ENCODE peak calls at places on chromosomes 16 and 17, in four cellular contexts. C is trophoblast cell, I is H1, N is mesendoderm. L is an unnamed sample.
A peak's percentile ranks its signal among the peaks of the same experiment; 100 is the strongest.

GRCh38 chr17:50945779-50946222 is 79.6 kb upstream of the TOB1 start:
- DNase-seq in C (no peak), I (no peak), N (no peak), L (peak; percentile 30)

GRCh38 chr17:82930043-82930923 is 90.5 kb upstream of the ZNF750 start:
- DNase-seq in C (no peak), I (no peak), N (no peak), L (no peak)

GRCh38 chr16:67647111-67647651 is 2.2 kb downstream of the CARMIL2 start:
- DNase-seq in C (no peak), I (no peak), N (no peak), L (no peak)

GRCh38 chr17:48163809-48164208 is 56.2 kb downstream of the SNX11 start:
- DNase-seq in C (no peak), I (no peak), N (no peak), L (no peak)

GRCh38 chr16:84730406-84731106 is 30.8 kb downstream of the USP10 start:
- DNase-seq in C (peak; percentile 89), I (peak; percentile 14), N (peak; percentile 93), L (no peak)

GRCh38 chr16:61892531-61892930 is 143.7 kb downstream of the CDH8 start:
- DNase-seq in C (no peak), I (no peak), N (peak; percentile 47), L (no peak)

GRCh38 chr17:2331303-2331702 is 5.0 kb downstream of the TSR1 start:
- DNase-seq in C (no peak), I (no peak), N (no peak), L (no peak)

GRCh38 chr16:54286330-54287017 is at the start of gene IRX3:
- DNase-seq in C (peak; percentile 15), I (peak; percentile 84), N (peak; percentile 96), L (peak; percentile 90)

GRCh38 chr17:38724337-38724988 is 5.7 kb upstream of the CISD3 start:
- DNase-seq in C (no peak), I (no peak), N (no peak), L (no peak)

GRCh38 chr17:20035501-20035900 is 26.3 kb downstream of the SPECC1 start:
- DNase-seq in C (no peak), I (no peak), N (no peak), L (no peak)

GRCh38 chr16:56237451-56237930 is 46.2 kb downstream of the GNAO1 start:
- DNase-seq in C (no peak), I (no peak), N (no peak), L (no peak)

GRCh38 chr17:1372618-1373017 is 27.4 kb downstream of the YWHAE start:
- DNase-seq in C (no peak), I (no peak), N (no peak), L (no peak)

GRCh38 chr17:17947309-17947708 is 24.9 kb downstream of the TOM1L2 start:
- DNase-seq in C (no peak), I (no peak), N (no peak), L (no peak)
- H2BK120ac ChIP-seq in C (no peak overlapping the region), I (no peak overlapping the region), N (no peak overlapping the region), L (no peak overlapping the region)

DNA sequence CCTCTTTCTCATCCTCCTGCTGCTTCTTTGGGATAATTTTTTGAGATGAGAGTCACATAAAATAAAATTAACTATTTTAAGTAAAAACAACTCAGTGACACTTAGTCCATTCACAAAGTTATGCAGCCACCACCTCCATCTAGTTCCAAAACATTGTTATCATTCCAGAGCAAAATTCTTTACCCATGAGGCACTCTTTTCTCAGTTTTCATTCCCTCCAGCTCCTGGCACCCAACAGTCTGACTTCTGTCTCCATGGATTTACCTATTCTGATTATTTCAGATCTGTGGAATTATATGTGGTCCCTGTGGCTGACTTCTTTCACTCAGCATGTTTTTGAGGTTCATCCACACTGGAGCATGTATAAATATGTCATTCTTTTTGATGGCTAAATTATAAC is 239.9 kb upstream of the DYNLRB2 start:
- DNase-seq in C (peak; percentile 67), I (no peak), N (peak; percentile 65), L (no peak)
- H2BK120ac ChIP-seq in C (no peak overlapping the region), I (no peak overlapping the region), N (no peak overlapping the region), L (no peak overlapping the region)

GRCh38 chr17:57948555-57949420 is 6.4 kb downstream of the CUEDC1 start:
- DNase-seq in C (peak; percentile 85), I (no peak), N (peak; percentile 97), L (no peak)
- H2BK120ac ChIP-seq in C (peak overlapping the region; percentile 40), I (no peak overlapping the region), N (peak overlapping the region; percentile 75), L (no peak overlapping the region)

GRCh38 chr16:17166095-17166494 is 304.7 kb downstream of the XYLT1 start:
- DNase-seq in C (no peak), I (no peak), N (no peak), L (no peak)
- H2BK120ac ChIP-seq in C (no peak overlapping the region), I (no peak overlapping the region), N (no peak overlapping the region), L (no peak overlapping the region)

DNA sequence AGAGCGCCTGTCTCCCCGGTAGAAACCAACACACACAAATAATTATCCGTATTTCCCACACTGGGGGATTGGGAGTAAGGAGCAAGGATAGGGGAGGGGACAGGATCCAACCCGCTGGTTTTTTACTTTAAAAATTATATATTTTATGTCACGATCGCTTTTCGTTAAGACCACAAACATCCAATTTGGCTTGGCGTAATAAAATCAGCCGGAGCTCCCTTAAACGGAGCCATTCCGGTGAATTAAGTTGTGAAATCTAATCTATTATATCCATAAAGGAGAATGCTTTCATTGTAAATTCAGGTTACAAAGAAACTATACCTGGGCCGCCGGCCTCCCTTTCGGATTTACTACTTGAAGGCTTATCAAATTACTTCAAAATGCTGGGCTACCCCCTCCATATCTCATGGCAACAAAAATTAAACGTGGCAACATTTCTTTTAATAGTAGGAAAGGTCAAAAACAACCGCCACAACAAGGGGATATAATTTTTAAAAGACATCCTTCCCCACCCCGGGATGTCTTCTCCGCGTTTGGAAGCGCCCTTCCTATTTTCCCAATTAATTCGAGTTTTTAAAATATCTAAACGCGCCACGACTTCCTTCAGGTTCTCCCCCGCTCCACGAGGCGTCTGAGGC is 47.1 kb upstream of the SLC38A10 start:
- DNase-seq in C (no peak), I (no peak), N (no peak), L (no peak)
- H2BK120ac ChIP-seq in C (peak overlapping the region; percentile 33), I (no peak overlapping the region), N (no peak overlapping the region), L (no peak overlapping the region)

L was measured in H9.